ENCODE peak calls at places on chromosomes 1 and 21, in six cellular contexts. E, I, K, R, H and W are unnamed samples.

GRCh38 chr1:230191079-230191478 is 124.0 kb downstream of the GALNT2 start:
- DNase-seq in R (peak), E (no peak), H (no peak), K (no peak), I (no peak), W (peak)

GRCh38 chr1:209926045-209926444 is 12.0 kb upstream of the SYT14 start:
- DNase-seq in E (no peak), R (peak), K (peak), H (peak), I (peak), W (no peak)

GRCh38 chr21:29187939-29188338 is 57.5 kb downstream of the MAP3K7CL start:
- DNase-seq in E (no peak), R (no peak), H (no peak), I (peak), K (no peak), W (no peak)

GRCh38 chr21:33587792-33588484 is 546 bp downstream of the DONSON start:
- DNase-seq in H (peak), E (peak), R (peak), I (peak), K (peak), W (peak)

GRCh38 chr1:5685446-5686040 is 306.7 kb downstream of the NPHP4 start:
- DNase-seq in K (no peak), I (no peak), R (no peak), H (no peak), E (no peak), W (no peak)

GRCh38 chr1:231719485-231720183 is 93.0 kb downstream of the DISC1 start:
- DNase-seq in H (no peak), I (peak), K (no peak), E (no peak), R (no peak), W (no peak)

GRCh38 chr1:40861227-40862003 is 748 bp downstream of the CITED4 start:
- DNase-seq in H (no peak), I (no peak), R (peak), E (peak), K (peak), W (no peak)

GRCh38 chr1:21247892-21248715 is 42.2 kb downstream of the ECE1 start:
- DNase-seq in H (no peak), R (no peak), I (no peak), K (no peak), E (no peak), W (no peak)

GRCh38 chr1:205596876-205597275 is 34.9 kb downstream of the ELK4 start:
- DNase-seq in E (no peak), H (no peak), I (no peak), K (no peak), R (no peak), W (no peak)

GRCh38 chr1:95086949-95087533 is 14.3 kb upstream of the ALG14 start:
- DNase-seq in K (no peak), H (peak), R (no peak), E (no peak), I (peak), W (no peak)

GRCh38 chr1:87642581-87643129 is 314.0 kb downstream of the LMO4 start:
- DNase-seq in R (no peak), K (peak), I (peak), E (no peak), H (no peak), W (no peak)